ENCODE peak calls at places on chromosomes 2 and 18, in eight cellular contexts. One of them, this sample, is unnamed.
A peak's percentile ranks its signal among the peaks of the same experiment; 100 is the strongest.

GRCh38 chr2:192628017-192628416 is 433.3 kb upstream of the TMEFF2 start:
- DNase-seq in astrocyte of the spinal cord: no peak
- DNase-seq in HCT116: no peak
- DNase-seq in kidney epithelial cell: no peak
- DNase-seq in HFF-Myc: no peak
- DNase-seq in nephron progenitor cell: no peak
- DNase-seq in lower leg skin: no peak
- DNase-seq in epithelial cell of esophagus: no peak
- DNase-seq in this sample: no peak

GRCh38 chr2:70785137-70785911 is 5.1 kb downstream of the FIGLA start:
- DNase-seq in astrocyte of the spinal cord: no peak
- DNase-seq in HCT116: peak; percentile 41
- DNase-seq in kidney epithelial cell: no peak
- DNase-seq in HFF-Myc: no peak
- DNase-seq in nephron progenitor cell: peak; percentile 21
- DNase-seq in lower leg skin: no peak
- DNase-seq in epithelial cell of esophagus: peak; percentile 59
- DNase-seq in this sample: peak; percentile 1

GRCh38 chr18:34740101-34740500 is 30.0 kb downstream of the DTNA start:
- DNase-seq in astrocyte of the spinal cord: no peak
- DNase-seq in HCT116: no peak
- DNase-seq in kidney epithelial cell: no peak
- DNase-seq in HFF-Myc: no peak
- DNase-seq in nephron progenitor cell: no peak
- DNase-seq in lower leg skin: no peak
- DNase-seq in epithelial cell of esophagus: no peak
- DNase-seq in this sample: no peak

GRCh38 chr18:6747646-6748045 is 18.1 kb downstream of the ARHGAP28 start:
- DNase-seq in astrocyte of the spinal cord: peak; percentile 97
- DNase-seq in HCT116: no peak
- DNase-seq in kidney epithelial cell: no peak
- DNase-seq in HFF-Myc: peak; percentile 97
- DNase-seq in nephron progenitor cell: no peak
- DNase-seq in lower leg skin: no peak
- DNase-seq in epithelial cell of esophagus: peak; percentile 66
- DNase-seq in this sample: no peak

GRCh38 chr2:39399570-39399969 is 37.5 kb downstream of the MAP4K3 start:
- DNase-seq in astrocyte of the spinal cord: no peak
- DNase-seq in HCT116: no peak
- DNase-seq in kidney epithelial cell: no peak
- DNase-seq in HFF-Myc: no peak
- DNase-seq in nephron progenitor cell: no peak
- DNase-seq in lower leg skin: no peak
- DNase-seq in epithelial cell of esophagus: no peak
- DNase-seq in this sample: no peak

GRCh38 chr18:76936877-76937276 is 114.5 kb downstream of the ZNF236 start:
- DNase-seq in astrocyte of the spinal cord: no peak
- DNase-seq in HCT116: no peak
- DNase-seq in kidney epithelial cell: no peak
- DNase-seq in HFF-Myc: no peak
- DNase-seq in nephron progenitor cell: no peak
- DNase-seq in lower leg skin: no peak
- DNase-seq in epithelial cell of esophagus: no peak
- DNase-seq in this sample: no peak

GRCh38 chr2:218897394-218898108 is 16.9 kb downstream of the WNT10A start:
- DNase-seq in astrocyte of the spinal cord: no peak
- DNase-seq in HCT116: no peak
- DNase-seq in kidney epithelial cell: no peak
- DNase-seq in HFF-Myc: no peak
- DNase-seq in nephron progenitor cell: peak; percentile 35
- DNase-seq in lower leg skin: no peak
- DNase-seq in epithelial cell of esophagus: no peak
- DNase-seq in this sample: no peak

GRCh38 chr2:40997362-40997761 is 545.5 kb upstream of the SLC8A1 start:
- DNase-seq in astrocyte of the spinal cord: no peak
- DNase-seq in HCT116: no peak
- DNase-seq in kidney epithelial cell: no peak
- DNase-seq in HFF-Myc: no peak
- DNase-seq in nephron progenitor cell: no peak
- DNase-seq in lower leg skin: no peak
- DNase-seq in epithelial cell of esophagus: no peak
- DNase-seq in this sample: no peak

GRCh38 chr2:240359695-240360094 is 75.8 kb upstream of the GPC1 start:
- DNase-seq in astrocyte of the spinal cord: no peak
- DNase-seq in HCT116: no peak
- DNase-seq in kidney epithelial cell: no peak
- DNase-seq in HFF-Myc: no peak
- DNase-seq in nephron progenitor cell: no peak
- DNase-seq in lower leg skin: no peak
- DNase-seq in epithelial cell of esophagus: no peak
- DNase-seq in this sample: no peak

GRCh38 chr2:22634167-22634566 is 750.8 kb upstream of the KLHL29 start:
- DNase-seq in astrocyte of the spinal cord: no peak
- DNase-seq in HCT116: no peak
- DNase-seq in kidney epithelial cell: no peak
- DNase-seq in HFF-Myc: no peak
- DNase-seq in nephron progenitor cell: no peak
- DNase-seq in lower leg skin: no peak
- DNase-seq in epithelial cell of esophagus: no peak
- DNase-seq in this sample: no peak

GRCh38 chr2:86072271-86072858 is 33.3 kb downstream of the POLR1A start:
- DNase-seq in astrocyte of the spinal cord: peak; percentile 66
- DNase-seq in HCT116: no peak
- DNase-seq in kidney epithelial cell: no peak
- DNase-seq in HFF-Myc: no peak
- DNase-seq in nephron progenitor cell: peak; percentile 20
- DNase-seq in lower leg skin: peak; percentile 53
- DNase-seq in epithelial cell of esophagus: no peak
- DNase-seq in this sample: peak; percentile 98

GRCh38 chr2:67842375-67842959 is 220.3 kb downstream of the C1D start:
- DNase-seq in astrocyte of the spinal cord: no peak
- DNase-seq in HCT116: no peak
- DNase-seq in kidney epithelial cell: no peak
- DNase-seq in HFF-Myc: no peak
- DNase-seq in nephron progenitor cell: no peak
- DNase-seq in lower leg skin: no peak
- DNase-seq in epithelial cell of esophagus: no peak
- DNase-seq in this sample: no peak

GRCh38 chr2:104368089-104368488 is 485.8 kb upstream of the POU3F3 start:
- DNase-seq in astrocyte of the spinal cord: no peak
- DNase-seq in HCT116: no peak
- DNase-seq in kidney epithelial cell: no peak
- DNase-seq in HFF-Myc: no peak
- DNase-seq in nephron progenitor cell: no peak
- DNase-seq in lower leg skin: no peak
- DNase-seq in epithelial cell of esophagus: no peak
- DNase-seq in this sample: no peak
- TF ChIP-seq CTCF in astrocyte of the spinal cord: no peak
- TF ChIP-seq CTCF in HCT116: no peak
- TF ChIP-seq CTCF in kidney epithelial cell: no peak
- TF ChIP-seq CTCF in HFF-Myc: no peak
- TF ChIP-seq CTCF in nephron progenitor cell: no peak
- TF ChIP-seq CTCF in lower leg skin: no peak
- TF ChIP-seq CTCF in epithelial cell of esophagus: no peak
- TF ChIP-seq CTCF in this sample: peak; percentile 11

GRCh38 chr2:181176540-181176939 is 196.1 kb downstream of the UBE2E3 start:
- DNase-seq in astrocyte of the spinal cord: no peak
- DNase-seq in HCT116: no peak
- DNase-seq in kidney epithelial cell: no peak
- DNase-seq in HFF-Myc: peak; percentile 55
- DNase-seq in nephron progenitor cell: no peak
- DNase-seq in lower leg skin: no peak
- DNase-seq in epithelial cell of esophagus: no peak
- DNase-seq in this sample: no peak

GRCh38 chr2:181174880-181175590 is 194.6 kb downstream of the UBE2E3 start:
- DNase-seq in astrocyte of the spinal cord: peak; percentile 50
- DNase-seq in HCT116: no peak
- DNase-seq in kidney epithelial cell: no peak
- DNase-seq in HFF-Myc: no peak
- DNase-seq in nephron progenitor cell: no peak
- DNase-seq in lower leg skin: no peak
- DNase-seq in epithelial cell of esophagus: peak; percentile 43
- DNase-seq in this sample: no peak

GRCh38 chr2:181178130-181178529 is 197.7 kb downstream of the UBE2E3 start:
- DNase-seq in astrocyte of the spinal cord: no peak
- DNase-seq in HCT116: no peak
- DNase-seq in kidney epithelial cell: no peak
- DNase-seq in HFF-Myc: no peak
- DNase-seq in nephron progenitor cell: no peak
- DNase-seq in lower leg skin: no peak
- DNase-seq in epithelial cell of esophagus: no peak
- DNase-seq in this sample: no peak

GRCh38 chr2:181177376-181177775 is 197.0 kb downstream of the UBE2E3 start:
- DNase-seq in astrocyte of the spinal cord: peak; percentile 36
- DNase-seq in HCT116: no peak
- DNase-seq in kidney epithelial cell: no peak
- DNase-seq in HFF-Myc: no peak
- DNase-seq in nephron progenitor cell: no peak
- DNase-seq in lower leg skin: no peak
- DNase-seq in epithelial cell of esophagus: no peak
- DNase-seq in this sample: no peak

DNA sequence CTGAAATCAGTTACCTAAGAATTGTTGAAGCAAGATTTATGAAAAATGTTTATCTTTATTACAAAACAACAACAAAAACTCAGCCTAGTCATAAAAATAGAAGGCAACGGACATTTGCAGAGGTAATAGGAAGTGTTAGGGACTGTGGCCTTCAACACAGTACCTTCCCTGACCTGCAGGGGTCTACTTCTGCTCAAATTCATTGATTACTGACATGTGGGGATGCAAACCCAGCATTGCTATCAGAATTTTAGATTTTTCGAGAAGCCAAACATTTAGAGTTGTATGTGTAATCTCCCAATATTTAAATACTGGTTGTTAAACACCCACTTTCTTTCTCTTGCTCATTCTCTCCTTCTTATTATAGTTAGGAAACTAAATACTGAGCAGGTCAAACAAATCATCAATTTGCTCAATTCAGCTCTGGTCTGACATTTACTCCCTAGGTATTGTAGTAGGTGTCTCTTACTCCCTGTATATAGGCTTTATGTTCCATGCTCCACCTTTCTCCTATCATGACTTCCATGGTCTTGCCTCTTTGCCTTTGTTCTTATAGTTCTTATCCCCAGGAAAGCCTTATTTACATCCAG is 198.5 kb downstream of the UBE2E3 start:
- DNase-seq in astrocyte of the spinal cord: no peak
- DNase-seq in HCT116: peak; percentile 27
- DNase-seq in kidney epithelial cell: no peak
- DNase-seq in HFF-Myc: no peak
- DNase-seq in nephron progenitor cell: peak; percentile 20
- DNase-seq in lower leg skin: no peak
- DNase-seq in epithelial cell of esophagus: no peak
- DNase-seq in this sample: no peak
- TF ChIP-seq CTCF in astrocyte of the spinal cord: peak; percentile 34
- TF ChIP-seq CTCF in HCT116: peak; percentile 18
- TF ChIP-seq CTCF in kidney epithelial cell: peak; percentile 40
- TF ChIP-seq CTCF in HFF-Myc: peak; percentile 37
- TF ChIP-seq CTCF in nephron progenitor cell: peak; percentile 56
- TF ChIP-seq CTCF in lower leg skin: no peak
- TF ChIP-seq CTCF in epithelial cell of esophagus: peak; percentile 34
- TF ChIP-seq CTCF in this sample: peak; percentile 22

GRCh38 chr18:52992041-52992440 is 652.0 kb downstream of the DCC start:
- DNase-seq in astrocyte of the spinal cord: no peak
- DNase-seq in HCT116: no peak
- DNase-seq in kidney epithelial cell: no peak
- DNase-seq in HFF-Myc: no peak
- DNase-seq in nephron progenitor cell: no peak
- DNase-seq in lower leg skin: no peak
- DNase-seq in epithelial cell of esophagus: peak; percentile 5
- DNase-seq in this sample: no peak
- TF ChIP-seq CTCF in astrocyte of the spinal cord: peak; percentile 18
- TF ChIP-seq CTCF in HCT116: no peak
- TF ChIP-seq CTCF in kidney epithelial cell: peak; percentile 31
- TF ChIP-seq CTCF in HFF-Myc: no peak
- TF ChIP-seq CTCF in nephron progenitor cell: peak; percentile 22
- TF ChIP-seq CTCF in lower leg skin: no peak
- TF ChIP-seq CTCF in epithelial cell of esophagus: peak; percentile 5
- TF ChIP-seq CTCF in this sample: peak; percentile 23

GRCh38 chr2:58047969-58048368 is 1.4 kb downstream of the VRK2 start:
- DNase-seq in astrocyte of the spinal cord: no peak
- DNase-seq in HCT116: no peak
- DNase-seq in kidney epithelial cell: no peak
- DNase-seq in HFF-Myc: no peak
- DNase-seq in nephron progenitor cell: no peak
- DNase-seq in lower leg skin: no peak
- DNase-seq in epithelial cell of esophagus: no peak
- DNase-seq in this sample: no peak

GRCh38 chr2:58045580-58046334 is 849 bp upstream of the VRK2 start:
- DNase-seq in astrocyte of the spinal cord: no peak
- DNase-seq in HCT116: no peak
- DNase-seq in kidney epithelial cell: no peak
- DNase-seq in HFF-Myc: no peak
- DNase-seq in nephron progenitor cell: no peak
- DNase-seq in lower leg skin: no peak
- DNase-seq in epithelial cell of esophagus: no peak
- DNase-seq in this sample: no peak

GRCh38 chr2:58046335-58046584 is 346 bp upstream of the VRK2 start:
- DNase-seq in astrocyte of the spinal cord: no peak
- DNase-seq in HCT116: no peak
- DNase-seq in kidney epithelial cell: no peak
- DNase-seq in HFF-Myc: no peak
- DNase-seq in nephron progenitor cell: no peak
- DNase-seq in lower leg skin: no peak
- DNase-seq in epithelial cell of esophagus: no peak
- DNase-seq in this sample: no peak

GRCh38 chr2:58047373-58047674 is 718 bp downstream of the VRK2 start:
- DNase-seq in astrocyte of the spinal cord: no peak
- DNase-seq in HCT116: no peak
- DNase-seq in kidney epithelial cell: no peak
- DNase-seq in HFF-Myc: no peak
- DNase-seq in nephron progenitor cell: no peak
- DNase-seq in lower leg skin: no peak
- DNase-seq in epithelial cell of esophagus: no peak
- DNase-seq in this sample: no peak

DNA sequence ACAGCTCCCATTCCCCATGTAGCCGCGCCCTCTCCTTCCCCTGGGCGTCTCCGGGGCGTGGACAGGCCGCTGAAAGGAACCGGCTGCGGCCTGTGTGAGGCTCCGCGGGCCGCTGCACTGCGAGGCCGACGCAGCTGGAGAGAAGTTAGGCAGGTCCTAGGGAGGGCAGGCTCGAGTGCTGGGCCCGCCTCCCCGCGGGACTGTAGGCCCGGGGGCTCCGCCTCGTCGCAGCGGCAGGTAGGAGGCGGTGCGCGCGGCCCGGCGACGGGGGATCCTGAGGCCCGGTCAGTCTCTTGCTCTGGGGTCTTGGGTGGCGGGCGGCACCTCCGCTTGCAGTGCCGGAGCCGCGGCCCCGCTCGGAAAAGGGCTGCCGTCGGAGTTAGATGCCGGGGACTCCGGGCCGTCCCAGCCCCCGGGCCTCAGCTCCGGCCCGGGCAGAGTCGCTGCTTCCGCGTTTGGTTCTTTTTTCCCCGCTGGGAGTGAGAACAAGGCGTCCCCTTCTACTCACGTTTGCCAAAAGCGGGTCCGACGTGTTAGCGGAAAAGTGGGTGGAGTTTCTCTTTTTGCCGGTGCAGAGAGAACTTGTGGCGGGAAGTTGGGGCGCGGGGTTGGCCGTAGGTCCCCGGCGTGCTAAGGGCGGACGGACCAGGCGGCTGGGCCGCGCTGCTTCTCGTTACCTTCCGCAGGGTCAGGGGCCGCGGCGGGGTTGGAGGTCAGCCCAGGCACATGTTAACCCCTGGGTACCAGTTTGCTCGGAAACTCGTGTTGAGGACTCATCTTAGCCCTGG is at the start of gene VRK2:
- DNase-seq in astrocyte of the spinal cord: peak; percentile 94
- DNase-seq in HCT116: peak; percentile 90
- DNase-seq in kidney epithelial cell: peak; percentile 83
- DNase-seq in HFF-Myc: peak; percentile 69
- DNase-seq in nephron progenitor cell: peak; percentile 82
- DNase-seq in lower leg skin: peak; percentile 83
- DNase-seq in epithelial cell of esophagus: peak; percentile 98
- DNase-seq in this sample: peak; percentile 72
- TF ChIP-seq CTCF in astrocyte of the spinal cord: peak; percentile 5
- TF ChIP-seq CTCF in HCT116: no peak
- TF ChIP-seq CTCF in kidney epithelial cell: no peak
- TF ChIP-seq CTCF in HFF-Myc: no peak
- TF ChIP-seq CTCF in nephron progenitor cell: no peak
- TF ChIP-seq CTCF in lower leg skin: no peak
- TF ChIP-seq CTCF in epithelial cell of esophagus: no peak
- TF ChIP-seq CTCF in this sample: peak; percentile 4